ENCODE peak calls at places on chromosome 14, in nine cellular contexts. G is body of pancreas; J is dorsolateral prefrontal cortex; M is breast epithelium; I is CD8-positive, alpha-beta T cell; D is PC-3; H is BJ; Y is astrocyte; O is keratinocyte. Z is an unnamed sample.

GRCh38 chr14:59202031-59202430 is 13.6 kb downstream of the DAAM1 start:
- DNase-seq in G (no peak), I (no peak), H (no peak), O (no peak), M (no peak), J (no peak), Y (no peak), D (no peak), Z (no peak)

GRCh38 chr14:33676135-33676566 is 274.7 kb downstream of the EGLN3 start:
- DNase-seq in O (no peak), Y (peak), H (no peak), M (no peak), J (no peak), D (peak), I (no peak), G (peak), Z (no peak)

GRCh38 chr14:32824195-32824594 is 114.5 kb upstream of the NPAS3 start:
- DNase-seq in M (no peak), H (no peak), I (no peak), Y (no peak), G (no peak), J (no peak), O (no peak), D (no peak), Z (no peak)

GRCh38 chr14:66508846-66509621 is 1.1 kb downstream of the GPHN start:
- DNase-seq in O (no peak), J (peak), D (peak), H (no peak), M (peak), G (peak), Y (peak), I (peak), Z (peak)

GRCh38 chr14:44700184-44700583 is 193.1 kb upstream of the FSCB start:
- DNase-seq in H (no peak), D (peak), J (no peak), O (no peak), G (no peak), Y (peak), I (no peak), M (no peak), Z (no peak)

GRCh38 chr14:75184447-75184846 is 8.0 kb upstream of the TMED10 start:
- DNase-seq in I (no peak), M (no peak), O (no peak), J (no peak), G (no peak), Y (peak), H (peak), D (peak), Z (no peak)

GRCh38 chr14:28361486-28361885 is 405.1 kb upstream of the FOXG1 start:
- DNase-seq in M (no peak), G (no peak), D (no peak), H (no peak), O (no peak), J (no peak), I (no peak), Y (no peak), Z (no peak)

GRCh38 chr14:101947577-101947903 is 16.8 kb upstream of the DYNC1H1 start:
- DNase-seq in D (no peak), M (no peak), G (no peak), H (no peak), Y (no peak), J (no peak), O (no peak), I (peak), Z (no peak)

GRCh38 chr14:96160030-96160912 is 44.4 kb upstream of the BDKRB2 start:
- DNase-seq in I (no peak), J (no peak), D (no peak), G (no peak), Y (no peak), H (no peak), M (no peak), O (no peak), Z (no peak)

GRCh38 chr14:104993808-104994591 is 8.4 kb downstream of the CLBA1 start:
- DNase-seq in O (no peak), Y (no peak), M (no peak), I (no peak), D (no peak), J (no peak), H (no peak), G (no peak), Z (no peak)

GRCh38 chr14:105093426-105094192 is 28.4 kb upstream of the GPR132 start:
- DNase-seq in D (peak), O (no peak), I (peak), H (no peak), Y (peak), J (peak), M (peak), G (peak), Z (peak)

GRCh38 chr14:60220917-60221316 is 28.1 kb upstream of the PPM1A start:
- DNase-seq in M (no peak), G (no peak), J (no peak), D (no peak), I (no peak), Y (no peak), O (no peak), H (no peak), Z (no peak)

GRCh38 chr14:85766295-85766694 is 236.4 kb downstream of the FLRT2 start:
- DNase-seq in I (no peak), M (no peak), Y (no peak), O (no peak), H (no peak), J (no peak), G (no peak), D (no peak), Z (no peak)

GRCh38 chr14:74682169-74682952 is 30.5 kb downstream of the AREL1 start:
- DNase-seq in O (no peak), H (no peak), G (no peak), I (no peak), Y (no peak), M (no peak), J (no peak), D (no peak), Z (no peak)

GRCh38 chr14:104656014-104656714 is 33.3 kb upstream of the INF2 start:
- DNase-seq in O (no peak), H (no peak), J (no peak), G (no peak), I (no peak), D (no peak), Y (no peak), M (no peak), Z (no peak)

GRCh38 chr14:85463512-85463911 is 66.4 kb upstream of the FLRT2 start:
- DNase-seq in H (no peak), G (peak), J (no peak), I (no peak), O (no peak), D (no peak), Y (no peak), M (no peak), Z (no peak)

GRCh38 chr14:33317675-33318074 is 379.0 kb downstream of the NPAS3 start:
- DNase-seq in O (no peak), Y (no peak), J (no peak), I (no peak), G (no peak), H (no peak), M (no peak), D (peak), Z (no peak)

GRCh38 chr14:78709795-78710569 is 539.8 kb downstream of the NRXN3 start:
- DNase-seq in D (no peak), J (no peak), O (no peak), H (no peak), M (no peak), I (no peak), Y (no peak), G (no peak), Z (no peak)

GRCh38 chr14:72582582-72582981 is 311.3 kb downstream of the DPF3 start:
- DNase-seq in J (no peak), H (no peak), D (no peak), Y (no peak), O (no peak), M (no peak), G (no peak), I (no peak), Z (no peak)

GRCh38 chr14:77804592-77804991 is 4.7 kb downstream of the ADCK1 start:
- DNase-seq in O (peak), I (no peak), H (no peak), M (no peak), D (peak), G (no peak), Y (no peak), J (no peak), Z (no peak)

GRCh38 chr14:32217301-32217700 is 14.2 kb upstream of the RNU6-8 start:
- DNase-seq in G (no peak), D (no peak), Y (no peak), I (no peak), O (no peak), J (no peak), M (no peak), H (no peak), Z (no peak)

GRCh38 chr14:69863083-69863482 is 16.1 kb upstream of the SMOC1 start:
- DNase-seq in G (no peak), M (no peak), D (no peak), Y (no peak), H (no peak), J (no peak), I (no peak), O (no peak), Z (no peak)
- TF ChIP-seq CTCF in G (no peak), M (no peak), D (peak), Y (no peak), H (no peak), J (no peak), I (no peak), O (no peak), Z (no peak)

GRCh38 chr14:21721504-21721903 is 47.9 kb upstream of the OR4E1 start:
- DNase-seq in G (no peak), H (no peak), J (no peak), Y (no peak), O (no peak), D (no peak), M (no peak), I (no peak), Z (no peak)

GRCh38 chr14:21724115-21724973 is 50.7 kb upstream of the OR4E1 start:
- DNase-seq in M (no peak), D (no peak), O (no peak), H (no peak), J (no peak), Y (no peak), I (no peak), G (no peak), Z (no peak)

GRCh38 chr14:21714318-21714929 is 40.8 kb upstream of the OR4E1 start:
- DNase-seq in Y (no peak), I (no peak), J (no peak), H (no peak), M (no peak), O (no peak), D (no peak), G (no peak), Z (no peak)

GRCh38 chr14:21723431-21724045 is 49.9 kb upstream of the OR4E1 start:
- DNase-seq in M (no peak), O (no peak), G (no peak), Y (no peak), J (no peak), D (peak), H (no peak), I (peak), Z (no peak)

DNA sequence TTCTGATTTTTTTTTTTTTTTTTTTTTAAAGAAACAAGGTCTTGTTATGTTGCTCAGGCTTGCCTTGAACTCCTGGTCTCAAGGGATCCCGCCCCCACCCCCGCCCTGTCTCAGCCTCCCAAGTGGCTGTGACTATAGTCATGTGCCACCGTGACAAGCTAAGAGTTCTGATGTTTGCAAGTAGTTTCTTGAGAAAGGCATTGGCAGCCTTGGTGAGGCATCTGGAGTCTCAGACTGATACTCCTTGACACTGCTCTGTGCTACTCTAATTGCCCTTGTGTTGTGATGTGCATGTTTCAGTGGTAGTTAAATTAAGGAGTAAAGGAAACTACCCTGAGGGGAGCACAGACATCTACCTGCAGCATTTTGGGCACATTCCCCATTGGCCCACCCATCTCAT is 46.2 kb upstream of the OR4E1 start:
- DNase-seq in M (no peak), O (no peak), Y (no peak), D (no peak), J (no peak), G (no peak), I (no peak), H (no peak), Z (no peak)
- TF ChIP-seq CTCF in M (no peak), O (no peak), Y (no peak), D (no peak), J (no peak), G (no peak), I (no peak), H (no peak), Z (no peak)

GRCh38 chr14:100278702-100279101 is 27.5 kb downstream of the SLC25A29 start:
- DNase-seq in H (peak), O (no peak), I (no peak), Y (peak), D (peak), G (no peak), M (no peak), J (peak), Z (no peak)
- TF ChIP-seq CTCF in H (peak), O (no peak), I (no peak), Y (peak), D (no peak), G (no peak), M (no peak), J (no peak), Z (no peak)

GRCh38 chr14:23483216-23483854 is 13.8 kb downstream of the NGDN start:
- DNase-seq in G (no peak), M (no peak), H (no peak), Y (no peak), J (peak), O (no peak), I (no peak), D (peak), Z (no peak)
- TF ChIP-seq CTCF in G (no peak), M (no peak), H (peak), Y (peak), J (peak), O (peak), I (peak), D (peak), Z (no peak)

GRCh38 chr14:69010632-69011031 is 31.5 kb upstream of the ACTN1 start:
- DNase-seq in H (no peak), J (no peak), M (no peak), O (no peak), D (peak), Y (no peak), G (no peak), I (peak), Z (no peak)

GRCh38 chr14:69017706-69018105 is 38.6 kb upstream of the ACTN1 start:
- DNase-seq in Y (no peak), O (no peak), J (no peak), G (no peak), H (no peak), M (no peak), I (no peak), D (no peak), Z (no peak)

GRCh38 chr14:69014829-69015259 is 35.7 kb upstream of the ACTN1 start:
- DNase-seq in M (no peak), H (no peak), J (no peak), O (no peak), D (peak), G (no peak), Y (peak), I (no peak), Z (no peak)

GRCh38 chr14:69012251-69012953 is 33.3 kb upstream of the ACTN1 start:
- DNase-seq in I (no peak), H (no peak), O (no peak), Y (no peak), G (no peak), J (no peak), D (no peak), M (no peak), Z (no peak)

DNA sequence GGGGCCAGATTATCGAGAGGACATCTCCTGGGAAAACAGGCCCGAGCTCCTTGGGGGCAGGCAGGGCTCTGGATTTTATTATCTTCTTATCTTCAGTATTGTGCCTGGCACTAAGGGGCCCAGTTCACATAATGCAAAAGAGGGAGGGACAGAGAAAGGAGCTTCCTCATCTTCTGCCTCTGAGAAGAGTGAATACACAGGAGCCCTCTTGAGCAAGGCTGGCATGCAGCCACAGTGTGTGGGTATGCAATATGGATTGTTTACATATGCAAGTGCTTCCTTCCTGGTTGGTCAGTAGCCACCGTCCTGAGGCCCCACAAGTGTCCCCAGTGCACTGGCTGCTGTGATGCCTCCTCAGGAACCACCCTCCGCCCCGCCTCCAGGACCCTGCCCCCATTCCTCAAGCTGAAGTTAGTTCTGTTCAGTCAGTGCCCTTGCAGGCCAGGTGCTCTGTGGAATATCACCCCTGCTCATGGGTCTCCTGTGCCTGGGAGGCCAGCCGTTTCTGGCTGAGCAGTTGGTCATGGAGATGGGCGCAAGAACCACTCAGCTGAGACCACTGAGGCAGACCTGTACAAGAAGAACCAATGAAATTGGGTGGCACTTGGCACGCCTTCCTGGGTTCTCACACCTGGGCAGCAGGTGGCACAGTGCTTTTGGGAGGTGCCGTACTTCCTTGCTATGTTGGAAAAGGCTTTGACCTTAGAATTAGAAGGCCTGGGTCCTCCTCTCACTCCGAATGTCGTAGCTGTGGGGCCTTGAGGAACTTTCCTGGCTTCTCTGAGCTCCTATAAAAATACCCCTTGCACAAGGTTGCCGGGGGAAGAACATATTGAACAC is 35.1 kb upstream of the ACTN1 start:
- DNase-seq in Y (no peak), M (peak), D (peak), J (no peak), O (no peak), G (peak), I (no peak), H (no peak), Z (no peak)
- TF ChIP-seq CTCF in Y (no peak), M (no peak), D (no peak), J (no peak), O (no peak), G (no peak), I (no peak), H (no peak), Z (no peak)

DNA sequence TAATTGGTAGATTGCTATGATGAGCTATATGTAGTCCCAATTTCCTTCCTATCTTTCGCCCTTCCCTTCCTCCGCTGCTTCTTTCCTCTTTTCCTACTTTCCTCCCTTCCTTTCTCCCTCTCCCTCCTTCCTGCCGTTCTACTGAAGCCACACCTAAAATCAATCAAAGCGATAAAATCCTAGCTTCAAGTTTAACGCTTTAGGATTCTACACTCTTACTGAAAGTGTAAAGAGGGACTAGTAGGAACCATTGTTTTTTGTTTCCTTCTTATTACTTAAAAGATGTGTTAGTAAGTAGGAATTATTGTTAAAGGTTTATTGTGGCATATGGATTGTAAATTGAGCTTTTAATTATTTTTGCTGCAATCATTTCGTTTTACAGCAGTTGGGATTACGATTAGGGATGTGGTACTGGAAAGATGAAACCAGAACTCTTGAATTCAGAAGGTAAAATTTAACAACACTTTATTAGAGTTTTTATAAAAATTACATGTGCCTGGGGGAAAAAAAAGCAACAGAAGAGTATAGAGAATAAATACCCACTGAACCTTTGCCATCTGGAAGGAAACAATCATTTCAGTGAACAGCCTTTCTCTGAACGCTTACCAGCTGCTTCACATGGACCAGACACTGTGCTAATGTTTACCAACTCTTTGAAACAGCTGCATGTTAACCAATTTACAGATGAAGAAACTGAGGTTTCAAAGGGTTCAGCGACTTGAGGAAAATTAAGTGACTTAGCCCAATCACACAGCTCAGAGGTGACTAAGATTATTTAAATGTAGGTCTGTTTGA is 975 bp downstream of the PPP1R36 start:
- DNase-seq in O (no peak), J (no peak), I (no peak), G (no peak), Y (no peak), D (no peak), M (no peak), H (no peak), Z (no peak)
- TF ChIP-seq CTCF in O (no peak), J (no peak), I (no peak), G (no peak), Y (no peak), D (no peak), M (no peak), H (no peak), Z (no peak)

DNA sequence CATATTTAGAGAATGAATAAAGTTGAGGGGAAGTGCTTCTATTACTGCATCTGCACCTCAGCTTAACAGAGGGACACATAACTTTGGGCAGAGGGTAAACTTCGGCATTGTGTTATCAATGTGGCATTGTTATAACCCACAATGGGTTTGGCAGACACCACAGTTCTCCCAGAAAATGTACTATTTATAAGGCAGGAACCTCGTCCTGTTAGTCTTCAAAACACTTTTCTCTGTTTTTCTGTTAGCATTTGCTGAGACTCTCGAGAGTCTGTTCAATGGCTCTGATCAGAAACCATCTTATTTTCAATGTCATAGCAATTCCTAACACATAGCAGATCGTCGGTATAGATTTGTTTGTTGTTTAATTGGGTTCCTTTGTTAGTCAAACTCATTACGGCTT is 13.9 kb downstream of the PPP1R36 start:
- DNase-seq in Y (peak), O (no peak), H (no peak), I (no peak), M (no peak), J (no peak), G (no peak), D (no peak), Z (no peak)
- TF ChIP-seq CTCF in Y (no peak), O (no peak), H (no peak), I (no peak), M (no peak), J (no peak), G (no peak), D (no peak), Z (no peak)

DNA sequence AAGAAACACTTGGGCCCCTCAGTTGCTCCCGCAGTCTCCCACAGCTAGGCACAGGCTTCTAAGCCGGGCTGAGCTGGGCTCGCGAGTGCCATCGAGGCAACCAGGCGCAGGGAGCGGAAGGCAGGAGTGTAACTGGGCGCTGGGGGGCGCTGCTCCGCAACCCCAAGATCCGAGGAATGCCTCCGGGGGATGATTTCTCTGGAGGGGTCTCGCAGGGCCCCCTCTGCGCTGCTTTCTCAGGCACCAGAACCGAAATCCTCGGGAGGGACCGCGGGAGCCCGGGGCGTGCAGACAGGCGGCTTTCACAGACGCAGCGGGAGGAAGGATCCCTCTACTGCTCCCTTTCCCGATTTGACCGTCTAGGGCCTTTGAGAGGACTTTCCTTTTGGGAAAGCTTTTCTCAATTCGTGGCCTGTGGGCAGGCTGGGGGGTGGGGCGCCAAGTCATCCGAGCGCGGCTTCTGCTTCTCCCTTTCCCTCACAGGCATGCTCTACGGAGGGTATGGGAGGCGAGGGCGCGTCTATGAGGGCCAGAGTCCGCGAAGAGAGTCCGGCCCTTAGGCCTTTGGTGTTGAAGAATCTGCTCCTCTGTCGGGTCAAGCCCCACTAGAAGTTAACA is 4.3 kb upstream of the NKX2-1 start:
- DNase-seq in Y (no peak), D (no peak), M (no peak), G (no peak), H (no peak), O (no peak), I (no peak), J (no peak), Z (no peak)
- TF ChIP-seq CTCF in Y (no peak), D (no peak), M (no peak), G (no peak), H (no peak), O (no peak), I (no peak), J (no peak), Z (peak)

GRCh38 chr14:90518941-90519256 is 122.1 kb downstream of the CALM1 start:
- DNase-seq in H (no peak), D (peak), Y (no peak), I (peak), G (peak), M (no peak), J (no peak), O (no peak), Z (no peak)
- TF ChIP-seq CTCF in H (peak), D (peak), Y (peak), I (peak), G (peak), M (no peak), J (peak), O (peak), Z (peak)